ENCODE peak calls at places on chromosomes 3 and 15, in four cellular contexts. One of them, this sample, is unnamed.
A peak's percentile ranks its signal among the peaks of the same experiment; 100 is the strongest.

GRCh38 chr3:184559336-184559735 is 2.2 kb upstream of the EPHB3 start:
- DNase-seq in SJSA1: no peak
- DNase-seq in globus pallidus: no peak
- DNase-seq in stimulated activated CD4-positive, alpha-beta T cell treated with anti-CD3 and anti-CD28 coated beads, Interleukin-2, amount 100 ng/mL, for 4 hours: no peak
- DNase-seq in this sample: no peak

GRCh38 chr3:45647148-45647619 is 42.0 kb upstream of the SACM1L start:
- DNase-seq in SJSA1: no peak
- DNase-seq in globus pallidus: no peak
- DNase-seq in stimulated activated CD4-positive, alpha-beta T cell treated with anti-CD3 and anti-CD28 coated beads, Interleukin-2, amount 100 ng/mL, for 4 hours: no peak
- DNase-seq in this sample: no peak

GRCh38 chr3:127373701-127374625 is 86.1 kb upstream of the PRR20G start:
- DNase-seq in SJSA1: no peak
- DNase-seq in globus pallidus: no peak
- DNase-seq in stimulated activated CD4-positive, alpha-beta T cell treated with anti-CD3 and anti-CD28 coated beads, Interleukin-2, amount 100 ng/mL, for 4 hours: no peak
- DNase-seq in this sample: peak; percentile 21

GRCh38 chr15:96321422-96322391 is 8.8 kb upstream of the NR2F2 start:
- DNase-seq in SJSA1: no peak
- DNase-seq in globus pallidus: no peak
- DNase-seq in stimulated activated CD4-positive, alpha-beta T cell treated with anti-CD3 and anti-CD28 coated beads, Interleukin-2, amount 100 ng/mL, for 4 hours: no peak
- DNase-seq in this sample: peak; percentile 43

GRCh38 chr3:56456117-56456516 is 12.2 kb downstream of the ERC2 start:
- DNase-seq in SJSA1: no peak
- DNase-seq in globus pallidus: no peak
- DNase-seq in stimulated activated CD4-positive, alpha-beta T cell treated with anti-CD3 and anti-CD28 coated beads, Interleukin-2, amount 100 ng/mL, for 4 hours: no peak
- DNase-seq in this sample: no peak

GRCh38 chr15:49135342-49135857 is 20.0 kb downstream of the COPS2 start:
- DNase-seq in SJSA1: no peak
- DNase-seq in globus pallidus: no peak
- DNase-seq in stimulated activated CD4-positive, alpha-beta T cell treated with anti-CD3 and anti-CD28 coated beads, Interleukin-2, amount 100 ng/mL, for 4 hours: no peak
- DNase-seq in this sample: no peak

GRCh38 chr3:178100881-178101280 is 435.4 kb upstream of the KCNMB2 start:
- DNase-seq in SJSA1: no peak
- DNase-seq in globus pallidus: no peak
- DNase-seq in stimulated activated CD4-positive, alpha-beta T cell treated with anti-CD3 and anti-CD28 coated beads, Interleukin-2, amount 100 ng/mL, for 4 hours: no peak
- DNase-seq in this sample: peak; percentile 68

GRCh38 chr3:193240436-193240849 is 579 bp upstream of the PLAAT1 start:
- DNase-seq in SJSA1: no peak
- DNase-seq in globus pallidus: no peak
- DNase-seq in stimulated activated CD4-positive, alpha-beta T cell treated with anti-CD3 and anti-CD28 coated beads, Interleukin-2, amount 100 ng/mL, for 4 hours: no peak
- DNase-seq in this sample: no peak

GRCh38 chr3:10332481-10333358 is 11.8 kb upstream of the SEC13 start:
- DNase-seq in SJSA1: no peak
- DNase-seq in globus pallidus: no peak
- DNase-seq in stimulated activated CD4-positive, alpha-beta T cell treated with anti-CD3 and anti-CD28 coated beads, Interleukin-2, amount 100 ng/mL, for 4 hours: no peak
- DNase-seq in this sample: no peak

GRCh38 chr3:9298236-9298635 is 48.8 kb upstream of the SRGAP3 start:
- DNase-seq in SJSA1: no peak
- DNase-seq in globus pallidus: no peak
- DNase-seq in stimulated activated CD4-positive, alpha-beta T cell treated with anti-CD3 and anti-CD28 coated beads, Interleukin-2, amount 100 ng/mL, for 4 hours: no peak
- DNase-seq in this sample: no peak

GRCh38 chr3:21356402-21356801 is 394.6 kb downstream of the ZNF385D start:
- DNase-seq in SJSA1: no peak
- DNase-seq in globus pallidus: no peak
- DNase-seq in stimulated activated CD4-positive, alpha-beta T cell treated with anti-CD3 and anti-CD28 coated beads, Interleukin-2, amount 100 ng/mL, for 4 hours: no peak
- DNase-seq in this sample: no peak

GRCh38 chr3:147773236-147773635 is 364.1 kb downstream of the ZIC1 start:
- DNase-seq in SJSA1: no peak
- DNase-seq in globus pallidus: no peak
- DNase-seq in stimulated activated CD4-positive, alpha-beta T cell treated with anti-CD3 and anti-CD28 coated beads, Interleukin-2, amount 100 ng/mL, for 4 hours: no peak
- DNase-seq in this sample: no peak

GRCh38 chr3:58124387-58124786 is 86.4 kb downstream of the DNASE1L3 start:
- DNase-seq in SJSA1: no peak
- DNase-seq in globus pallidus: no peak
- DNase-seq in stimulated activated CD4-positive, alpha-beta T cell treated with anti-CD3 and anti-CD28 coated beads, Interleukin-2, amount 100 ng/mL, for 4 hours: no peak
- DNase-seq in this sample: no peak

GRCh38 chr3:66962624-66963023 is 35.5 kb upstream of the KBTBD8 start:
- DNase-seq in SJSA1: no peak
- DNase-seq in globus pallidus: no peak
- DNase-seq in stimulated activated CD4-positive, alpha-beta T cell treated with anti-CD3 and anti-CD28 coated beads, Interleukin-2, amount 100 ng/mL, for 4 hours: no peak
- DNase-seq in this sample: no peak

GRCh38 chr3:122299872-122300460 is 25.1 kb upstream of the CSTA start:
- DNase-seq in SJSA1: no peak
- DNase-seq in globus pallidus: no peak
- DNase-seq in stimulated activated CD4-positive, alpha-beta T cell treated with anti-CD3 and anti-CD28 coated beads, Interleukin-2, amount 100 ng/mL, for 4 hours: peak; percentile 15
- DNase-seq in this sample: peak; percentile 45

GRCh38 chr3:11244131-11244677 is 28.0 kb upstream of the ATG7 start:
- DNase-seq in SJSA1: no peak
- DNase-seq in globus pallidus: no peak
- DNase-seq in stimulated activated CD4-positive, alpha-beta T cell treated with anti-CD3 and anti-CD28 coated beads, Interleukin-2, amount 100 ng/mL, for 4 hours: no peak
- DNase-seq in this sample: no peak

GRCh38 chr3:154040283-154040682 is 80.9 kb upstream of the ARHGEF26 start:
- DNase-seq in SJSA1: no peak
- DNase-seq in globus pallidus: no peak
- DNase-seq in stimulated activated CD4-positive, alpha-beta T cell treated with anti-CD3 and anti-CD28 coated beads, Interleukin-2, amount 100 ng/mL, for 4 hours: no peak
- DNase-seq in this sample: peak; percentile 48

GRCh38 chr3:2247249-2247648 is 148.6 kb downstream of the CNTN4 start:
- DNase-seq in SJSA1: no peak
- DNase-seq in globus pallidus: no peak
- DNase-seq in stimulated activated CD4-positive, alpha-beta T cell treated with anti-CD3 and anti-CD28 coated beads, Interleukin-2, amount 100 ng/mL, for 4 hours: no peak
- DNase-seq in this sample: no peak

GRCh38 chr3:161163297-161163696 is 57.8 kb upstream of the NMD3 start:
- DNase-seq in SJSA1: peak; percentile 73
- DNase-seq in globus pallidus: no peak
- DNase-seq in stimulated activated CD4-positive, alpha-beta T cell treated with anti-CD3 and anti-CD28 coated beads, Interleukin-2, amount 100 ng/mL, for 4 hours: no peak
- DNase-seq in this sample: peak; percentile 36

GRCh38 chr3:127096256-127097008 is 96.5 kb upstream of the PRR23E start:
- DNase-seq in SJSA1: no peak
- DNase-seq in globus pallidus: no peak
- DNase-seq in stimulated activated CD4-positive, alpha-beta T cell treated with anti-CD3 and anti-CD28 coated beads, Interleukin-2, amount 100 ng/mL, for 4 hours: no peak
- DNase-seq in this sample: no peak

GRCh38 chr15:45641374-45641778 is 6.5 kb downstream of the SQOR start:
- DNase-seq in SJSA1: no peak
- DNase-seq in globus pallidus: no peak
- DNase-seq in stimulated activated CD4-positive, alpha-beta T cell treated with anti-CD3 and anti-CD28 coated beads, Interleukin-2, amount 100 ng/mL, for 4 hours: no peak
- DNase-seq in this sample: no peak

GRCh38 chr3:38397320-38397719 is 50.7 kb downstream of the XYLB start:
- DNase-seq in SJSA1: no peak
- DNase-seq in globus pallidus: no peak
- DNase-seq in stimulated activated CD4-positive, alpha-beta T cell treated with anti-CD3 and anti-CD28 coated beads, Interleukin-2, amount 100 ng/mL, for 4 hours: no peak
- DNase-seq in this sample: peak; percentile 1

GRCh38 chr3:141401584-141402475 is 33.5 kb downstream of the ZBTB38 start:
- DNase-seq in SJSA1: no peak
- DNase-seq in globus pallidus: no peak
- DNase-seq in stimulated activated CD4-positive, alpha-beta T cell treated with anti-CD3 and anti-CD28 coated beads, Interleukin-2, amount 100 ng/mL, for 4 hours: no peak
- DNase-seq in this sample: peak; percentile 45

GRCh38 chr3:43727930-43728329 is 37.2 kb downstream of the ABHD5 start:
- DNase-seq in SJSA1: no peak
- DNase-seq in globus pallidus: no peak
- DNase-seq in stimulated activated CD4-positive, alpha-beta T cell treated with anti-CD3 and anti-CD28 coated beads, Interleukin-2, amount 100 ng/mL, for 4 hours: no peak
- DNase-seq in this sample: no peak

GRCh38 chr3:165754219-165755007 is 82.8 kb downstream of the BCHE start:
- DNase-seq in SJSA1: no peak
- DNase-seq in globus pallidus: no peak
- DNase-seq in stimulated activated CD4-positive, alpha-beta T cell treated with anti-CD3 and anti-CD28 coated beads, Interleukin-2, amount 100 ng/mL, for 4 hours: no peak
- DNase-seq in this sample: no peak

GRCh38 chr3:112670824-112671223 is 29.9 kb upstream of the CCDC80 start:
- DNase-seq in SJSA1: no peak
- DNase-seq in globus pallidus: no peak
- DNase-seq in stimulated activated CD4-positive, alpha-beta T cell treated with anti-CD3 and anti-CD28 coated beads, Interleukin-2, amount 100 ng/mL, for 4 hours: no peak
- DNase-seq in this sample: no peak

GRCh38 chr3:162338514-162338913 is 841.9 kb downstream of the OTOL1 start:
- DNase-seq in SJSA1: no peak
- DNase-seq in globus pallidus: no peak
- DNase-seq in stimulated activated CD4-positive, alpha-beta T cell treated with anti-CD3 and anti-CD28 coated beads, Interleukin-2, amount 100 ng/mL, for 4 hours: no peak
- DNase-seq in this sample: no peak

GRCh38 chr15:45112143-45112591 is 1.8 kb downstream of the DUOX2 start:
- DNase-seq in SJSA1: no peak
- DNase-seq in globus pallidus: no peak
- DNase-seq in stimulated activated CD4-positive, alpha-beta T cell treated with anti-CD3 and anti-CD28 coated beads, Interleukin-2, amount 100 ng/mL, for 4 hours: no peak
- DNase-seq in this sample: peak; percentile 42

GRCh38 chr15:59346951-59347350 is 25.7 kb downstream of the MYO1E start:
- DNase-seq in SJSA1: no peak
- DNase-seq in globus pallidus: no peak
- DNase-seq in stimulated activated CD4-positive, alpha-beta T cell treated with anti-CD3 and anti-CD28 coated beads, Interleukin-2, amount 100 ng/mL, for 4 hours: no peak
- DNase-seq in this sample: no peak

GRCh38 chr15:73928241-73928579 is 1.9 kb downstream of the LOXL1 start:
- DNase-seq in SJSA1: no peak
- DNase-seq in globus pallidus: no peak
- DNase-seq in stimulated activated CD4-positive, alpha-beta T cell treated with anti-CD3 and anti-CD28 coated beads, Interleukin-2, amount 100 ng/mL, for 4 hours: no peak
- DNase-seq in this sample: no peak

GRCh38 chr3:120471643-120472042 is 20.9 kb upstream of the FSTL1 start:
- DNase-seq in SJSA1: no peak
- DNase-seq in globus pallidus: no peak
- DNase-seq in stimulated activated CD4-positive, alpha-beta T cell treated with anti-CD3 and anti-CD28 coated beads, Interleukin-2, amount 100 ng/mL, for 4 hours: no peak
- DNase-seq in this sample: no peak